ENCODE peak calls at places on chromosome 12, in six cellular contexts. R is activated CD8-positive, alpha-beta T cell treated with anti-CD3 and anti-CD28 coated beads for 36 hours; K is psoas muscle; D is AG09309; P is BJ; Y is GM12878. L is an unnamed sample.

GRCh38 chr12:65672441-65672840 is 151.8 kb upstream of the HMGA2 start:
- DNase-seq in R (no peak), Y (no peak), K (no peak), P (no peak), D (no peak), L (no peak)

GRCh38 chr12:53220857-53221202 is 11.2 kb downstream of the RARG start:
- DNase-seq in Y (peak), K (peak), D (no peak), R (peak), P (peak), L (peak)

GRCh38 chr12:116476227-116476852 is 82.8 kb upstream of the MAP1LC3B2 start:
- DNase-seq in R (no peak), K (no peak), D (no peak), Y (no peak), P (no peak), L (no peak)

GRCh38 chr12:28222081-28222700 is 31.9 kb downstream of the CCDC91 start:
- DNase-seq in D (no peak), K (no peak), P (no peak), R (peak), Y (no peak), L (no peak)

GRCh38 chr12:101200824-101201223 is 9.2 kb downstream of the SLC5A8 start:
- DNase-seq in K (no peak), P (no peak), R (no peak), D (no peak), Y (no peak), L (no peak)

GRCh38 chr12:42135264-42135814 is 9.3 kb downstream of the GXYLT1 start:
- DNase-seq in K (no peak), Y (no peak), P (no peak), D (no peak), R (no peak), L (no peak)

GRCh38 chr12:8687846-8688601 is 9.8 kb upstream of the RIMKLB start:
- DNase-seq in R (no peak), K (no peak), D (peak), P (no peak), Y (no peak), L (no peak)

GRCh38 chr12:85260904-85261303 is 19.1 kb upstream of the ALX1 start:
- DNase-seq in Y (no peak), D (no peak), K (no peak), R (no peak), P (no peak), L (no peak)

GRCh38 chr12:19431407-19432308 is 7.6 kb upstream of the AEBP2 start:
- DNase-seq in K (no peak), Y (peak), D (peak), P (peak), R (peak), L (no peak)

GRCh38 chr12:94174576-94174975 is 26.2 kb downstream of the PLXNC1 start:
- DNase-seq in K (no peak), Y (no peak), R (peak), D (no peak), P (no peak), L (no peak)

GRCh38 chr12:52277486-52278245 is 3.2 kb downstream of the KRT86 start:
- DNase-seq in R (no peak), P (no peak), Y (no peak), K (no peak), D (no peak), L (no peak)

GRCh38 chr12:107651867-107652449 is 33.6 kb upstream of the PWP1 start:
- DNase-seq in Y (no peak), P (no peak), R (no peak), D (no peak), K (no peak), L (no peak)

GRCh38 chr12:106051853-106052531 is 86.8 kb downstream of the NUAK1 start:
- DNase-seq in Y (no peak), K (no peak), D (no peak), R (no peak), P (no peak), L (no peak)

GRCh38 chr12:1864867-1865266 is 44.5 kb downstream of the LRTM2 start:
- DNase-seq in Y (no peak), P (no peak), K (no peak), D (no peak), R (no peak), L (no peak)

GRCh38 chr12:27970391-27970980 is 2.0 kb downstream of the PTHLH start:
- DNase-seq in K (peak), R (no peak), P (no peak), D (no peak), Y (no peak), L (no peak)

GRCh38 chr12:52188658-52189057 is 3.2 kb downstream of the KRT80 start:
- DNase-seq in R (no peak), P (no peak), Y (no peak), K (no peak), D (no peak), L (no peak)

GRCh38 chr12:122028601-122029560 is 7.2 kb downstream of the BCL7A start:
- DNase-seq in Y (peak), K (no peak), D (no peak), R (peak), P (no peak), L (no peak)

GRCh38 chr12:49365542-49365941 is 1.7 kb upstream of the SPATS2 start:
- DNase-seq in K (no peak), Y (no peak), P (no peak), D (no peak), R (no peak), L (no peak)

GRCh38 chr12:83827193-83827592 is 1085.4 kb downstream of the SLC6A15 start:
- DNase-seq in D (no peak), R (no peak), K (no peak), Y (no peak), P (no peak), L (no peak)

GRCh38 chr12:52543985-52544888 is 8.7 kb downstream of the KRT71 start:
- DNase-seq in R (no peak), K (no peak), Y (no peak), P (no peak), D (no peak), L (no peak)

GRCh38 chr12:1848146-1848545 is 27.8 kb downstream of the LRTM2 start:
- DNase-seq in P (no peak), D (no peak), Y (no peak), K (no peak), R (no peak), L (no peak)

DNA sequence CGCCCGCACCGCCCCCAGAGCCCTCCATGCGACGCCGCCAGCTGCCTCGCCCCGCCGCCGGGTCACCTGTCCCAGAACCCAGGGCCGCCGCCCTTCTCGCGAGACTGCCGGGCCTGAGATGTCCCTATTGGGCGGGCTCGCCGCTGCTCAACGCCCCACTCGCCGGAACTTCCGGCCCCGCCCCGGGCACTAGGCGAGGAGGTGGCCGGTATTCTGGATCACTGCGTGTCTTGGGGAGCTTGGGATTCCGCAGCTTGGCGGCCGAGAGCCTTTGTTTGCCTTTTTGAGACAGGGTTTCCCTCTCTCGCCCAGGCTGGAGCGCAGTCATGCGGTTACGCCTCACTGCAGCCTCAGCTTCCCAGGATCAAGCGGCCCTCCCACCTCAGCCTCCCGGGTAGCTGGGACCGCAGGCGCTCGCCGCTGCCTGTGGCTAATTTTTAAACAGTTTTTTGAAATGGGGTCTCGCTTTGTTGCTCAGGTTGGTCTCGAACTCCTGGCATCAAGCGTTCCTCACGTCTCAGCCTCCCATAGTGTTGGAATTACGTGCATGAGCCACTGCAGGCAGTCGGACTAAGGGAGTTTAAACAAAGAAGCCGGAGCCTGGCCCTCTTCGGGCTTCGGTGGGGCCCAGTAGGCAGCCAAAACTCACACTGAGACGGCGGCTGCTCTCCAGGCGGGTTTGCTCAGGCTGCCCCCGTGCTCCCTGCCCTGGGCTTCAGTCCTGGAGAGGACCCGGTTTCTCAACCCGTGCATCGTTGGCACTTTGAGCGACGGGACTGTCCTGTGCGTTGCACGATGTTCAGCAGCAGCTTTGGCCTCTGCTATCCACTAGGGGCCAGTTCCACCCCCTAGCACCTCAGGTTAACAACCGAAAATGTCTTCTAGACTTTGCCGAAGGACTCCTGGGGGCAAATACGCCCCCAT is at the start of gene SLC15A4:
- DNase-seq in P (no peak), R (peak), K (peak), Y (no peak), D (peak), L (peak)
- TF ChIP-seq CTCF in P (peak), R (no peak), K (no peak), Y (peak), D (peak), L (no peak)

GRCh38 chr12:80602455-80602854 is 105.0 kb upstream of the MYF6 start:
- DNase-seq in R (no peak), K (no peak), D (no peak), P (no peak), Y (no peak), L (no peak)

DNA sequence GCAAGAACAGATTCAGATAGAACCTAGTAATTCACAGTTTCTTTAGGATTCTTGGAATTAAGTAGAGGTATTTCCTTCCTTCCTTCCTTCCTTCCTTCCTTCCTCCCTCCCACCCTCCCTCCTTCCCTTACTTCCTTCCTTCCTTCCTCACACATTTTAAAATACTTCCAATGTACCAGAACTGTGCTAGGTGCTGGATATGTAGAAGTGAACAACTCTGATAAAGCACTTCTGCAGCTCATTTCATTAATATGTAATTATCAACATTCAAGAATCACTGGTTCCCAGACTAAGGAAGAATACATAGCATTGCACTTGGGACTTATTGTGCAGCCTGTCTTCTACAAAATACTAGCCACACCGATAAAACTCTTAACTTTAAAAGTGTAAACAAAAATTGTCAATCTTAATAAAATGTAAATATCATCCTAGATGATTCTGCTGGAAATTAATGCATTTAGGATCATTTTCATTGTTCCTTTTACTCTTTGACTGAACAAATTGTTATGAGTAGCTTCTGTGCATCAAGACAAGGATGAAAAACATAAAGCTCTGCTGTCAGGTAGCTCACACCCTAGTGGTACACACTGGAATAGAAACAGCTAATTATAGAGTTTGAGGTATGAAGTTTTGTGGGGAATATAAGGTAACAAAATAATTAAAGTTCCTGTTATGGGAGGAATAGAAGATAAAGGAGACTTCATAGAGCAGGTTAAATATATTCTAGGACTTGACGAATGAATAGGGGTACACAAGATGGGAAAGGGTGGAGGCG is 99.9 kb upstream of the MYF6 start:
- DNase-seq in D (no peak), R (no peak), K (no peak), P (no peak), Y (no peak), L (no peak)
- TF ChIP-seq CTCF in D (no peak), R (no peak), K (peak), P (no peak), Y (no peak), L (no peak)

GRCh38 chr12:67621926-67622325 is 26.6 kb upstream of the DYRK2 start:
- DNase-seq in P (no peak), K (no peak), R (no peak), D (no peak), Y (no peak), L (no peak)

GRCh38 chr12:67626156-67626555 is 22.4 kb upstream of the DYRK2 start:
- DNase-seq in P (no peak), D (no peak), R (no peak), K (no peak), Y (no peak), L (no peak)

GRCh38 chr12:67623259-67623658 is 25.3 kb upstream of the DYRK2 start:
- DNase-seq in R (no peak), P (no peak), Y (no peak), D (no peak), K (no peak), L (no peak)

GRCh38 chr12:67625004-67625403 is 23.5 kb upstream of the DYRK2 start:
- DNase-seq in Y (no peak), R (no peak), P (no peak), D (no peak), K (no peak), L (no peak)

GRCh38 chr12:67624355-67624754 is 24.2 kb upstream of the DYRK2 start:
- DNase-seq in Y (no peak), R (no peak), P (no peak), D (no peak), K (no peak), L (no peak)
- TF ChIP-seq CTCF in Y (no peak), R (no peak), P (no peak), D (no peak), K (no peak), L (no peak)

DNA sequence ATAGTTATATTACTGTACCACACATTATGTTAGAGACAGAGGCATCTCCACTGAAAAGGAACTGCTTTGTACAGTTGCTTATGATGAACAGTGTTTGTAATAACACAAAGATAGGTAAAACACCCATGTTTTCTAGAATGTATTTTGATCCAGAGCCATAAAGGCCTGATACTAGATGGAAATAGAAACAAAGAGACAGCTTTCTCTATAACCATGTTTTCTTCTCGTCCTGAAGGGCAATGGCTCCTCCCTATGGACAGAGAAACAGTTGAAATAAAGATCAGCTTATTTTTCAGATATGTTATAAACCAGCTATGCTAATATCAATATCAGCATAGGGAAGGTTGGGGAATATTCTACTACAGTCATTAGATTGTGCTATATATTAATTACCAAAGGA is 109.2 kb downstream of the ATXN7L3B start:
- DNase-seq in R (no peak), K (no peak), D (no peak), P (no peak), Y (no peak), L (no peak)
- TF ChIP-seq CTCF in R (no peak), K (no peak), D (no peak), P (no peak), Y (no peak), L (no peak)